ENCODE peak calls at places on chromosome 11, in seven cellular contexts. Z, U, I, K, L, A and D are unnamed samples.

GRCh38 chr11:133991101-133991500 is 34.3 kb upstream of the IGSF9B start:
- DNase-seq in K (no peak), L (no peak), Z (no peak), I (no peak), A (no peak), U (no peak), D (no peak)

GRCh38 chr11:12182650-12183511 is 72.5 kb downstream of the MICAL2 start:
- DNase-seq in K (peak; percentile 96), Z (no peak), L (peak; percentile 47), I (peak; percentile 13), A (no peak), U (peak; percentile 98), D (no peak)

GRCh38 chr11:65642014-65642671 is 4.2 kb downstream of the SIPA1 start:
- DNase-seq in A (no peak), I (no peak), K (no peak), L (no peak), Z (peak; percentile 87), U (no peak), D (no peak)

GRCh38 chr11:111206472-111206871 is 39.1 kb upstream of the POU2AF2 start:
- DNase-seq in K (peak; percentile 90), A (no peak), U (peak; percentile 72), Z (no peak), L (no peak), I (no peak), D (no peak)

GRCh38 chr11:61532136-61533038 is 23.8 kb downstream of the LRRC10B start:
- DNase-seq in Z (peak; percentile 77), I (peak; percentile 74), U (peak; percentile 44), A (peak; percentile 33), K (peak; percentile 20), L (peak; percentile 100), D (peak; percentile 82)

GRCh38 chr11:118007040-118007439 is 20.8 kb downstream of the IL10RA start:
- DNase-seq in K (no peak), U (no peak), I (no peak), Z (no peak), A (no peak), L (no peak), D (no peak)

GRCh38 chr11:7246179-7246578 is 5.5 kb upstream of the SYT9 start:
- DNase-seq in I (no peak), Z (no peak), A (no peak), L (no peak), U (peak; percentile 2), K (peak; percentile 68), D (no peak)

GRCh38 chr11:66478823-66479740 is 1.2 kb upstream of the DPP3 start:
- DNase-seq in Z (peak; percentile 65), U (peak; percentile 74), K (peak; percentile 29), L (peak; percentile 99), A (peak; percentile 27), I (peak; percentile 45), D (no peak)

GRCh38 chr11:35142481-35143207 is 3.7 kb downstream of the CD44 start:
- DNase-seq in K (peak; percentile 78), A (no peak), I (no peak), L (no peak), U (peak; percentile 88), Z (no peak), D (no peak)

GRCh38 chr11:65505434-65506315 is 6.8 kb downstream of the MALAT1 start:
- DNase-seq in Z (no peak), L (no peak), U (peak; percentile 53), A (no peak), K (peak; percentile 41), I (peak; percentile 34), D (peak; percentile 26)

GRCh38 chr11:119578466-119579220 is 150.4 kb downstream of the NECTIN1 start:
- DNase-seq in Z (no peak), A (no peak), U (no peak), I (peak; percentile 56), L (no peak), K (peak; percentile 39), D (no peak)

GRCh38 chr11:64234840-64235379 is 526 bp downstream of the VEGFB start:
- DNase-seq in I (peak; percentile 68), U (peak; percentile 75), Z (peak; percentile 50), L (no peak), A (peak; percentile 77), K (no peak), D (no peak)

GRCh38 chr11:23723861-23724260 is 773.0 kb upstream of the LUZP2 start:
- DNase-seq in Z (no peak), I (no peak), L (no peak), U (peak; percentile 24), A (no peak), K (no peak), D (no peak)

GRCh38 chr11:2750601-2751522 is 51.1 kb upstream of the KCNQ1OT1 start:
- DNase-seq in I (peak; percentile 63), Z (no peak), L (no peak), A (no peak), U (no peak), K (no peak), D (peak; percentile 77)